ENCODE peak calls at places on chromosomes 16 and 17, in four cellular contexts. C is IMR-90, D is upper lobe of left lung, L is heart left ventricle. O is an unnamed sample. For H3K4me1, the result is how much of the 10 kb centered on the place peaks cover.

GRCh38 chr16:87380875-87381274 is 2.7 kb downstream of the FBXO31 start:
- DNase-seq in C (peak), D (no peak), L (no peak), O (no peak)

GRCh38 chr16:17227278-17227677 is 243.5 kb downstream of the XYLT1 start:
- DNase-seq in C (no peak), D (no peak), L (no peak), O (no peak)

GRCh38 chr17:31495049-31495885 is 103.8 kb downstream of the RAB11FIP4 start:
- DNase-seq in C (no peak), D (peak), L (no peak), O (peak)

GRCh38 chr17:12128946-12129345 is 108.3 kb downstream of the MAP2K4 start:
- DNase-seq in C (no peak), D (no peak), L (no peak), O (no peak)

GRCh38 chr17:35746956-35747355 is 6.1 kb downstream of the GAS2L2 start:
- DNase-seq in C (no peak), D (no peak), L (no peak), O (no peak)

GRCh38 chr16:88197481-88198456 is 185.0 kb upstream of the ZNF469 start:
- DNase-seq in C (peak), D (no peak), L (no peak), O (no peak)

GRCh38 chr16:71648921-71649320 is 22.9 kb downstream of the MARVELD3 start:
- DNase-seq in C (no peak), D (no peak), L (no peak), O (no peak)

GRCh38 chr17:57071991-57072944 is 12.8 kb upstream of the AKAP1 start:
- DNase-seq in C (no peak), D (no peak), L (no peak), O (no peak)

GRCh38 chr16:19688396-19689024 is 29.5 kb downstream of the KNOP1 start:
- DNase-seq in C (no peak), D (no peak), L (no peak), O (no peak)

GRCh38 chr17:42194133-42194899 is at the start of gene GHDC:
- DNase-seq in C (peak), D (peak), L (peak), O (peak)

GRCh38 chr16:75532791-75533190 is 3.1 kb downstream of the CHST5 start:
- DNase-seq in C (no peak), D (no peak), L (no peak), O (no peak)

GRCh38 chr16:1978476-1979120 is 2.7 kb downstream of the NOXO1 start:
- DNase-seq in C (no peak), D (no peak), L (no peak), O (no peak)

GRCh38 chr17:59219992-59220327 is 351 bp upstream of the GDPD1 start:
- DNase-seq in C (no peak), D (no peak), L (no peak), O (no peak)

GRCh38 chr16:71338193-71338592 is 20.3 kb upstream of the CALB2 start:
- DNase-seq in C (no peak), D (no peak), L (no peak), O (no peak)

GRCh38 chr16:18582902-18583301 is 21.0 kb upstream of the NOMO2 start:
- DNase-seq in C (no peak), D (no peak), L (no peak), O (no peak)

GRCh38 chr17:17500999-17501605 is 4.9 kb upstream of the RASD1 start:
- DNase-seq in C (no peak), D (no peak), L (no peak), O (no peak)

GRCh38 chr16:81713796-81714195 is 65.3 kb upstream of the PLCG2 start:
- DNase-seq in C (no peak), D (no peak), L (no peak), O (no peak)

GRCh38 chr17:31424944-31425582 is 33.6 kb downstream of the RAB11FIP4 start:
- DNase-seq in C (peak), D (no peak), L (no peak), O (no peak)

GRCh38 chr17:36730095-36730808 is 128.9 kb downstream of the MRM1 start:
- DNase-seq in C (no peak), D (no peak), L (no peak), O (no peak)

GRCh38 chr17:35345926-35346771 is 27.3 kb downstream of the SLFN11 start:
- DNase-seq in C (peak), D (peak), L (peak), O (peak)

GRCh38 chr16:47162670-47163420 is 19.1 kb upstream of the NETO2 start:
- DNase-seq in C (peak), D (no peak), L (no peak), O (no peak)

GRCh38 chr17:19596869-19597268 is 51.7 kb upstream of the ALDH3A2 start:
- DNase-seq in C (no peak), D (no peak), L (no peak), O (no peak)

GRCh38 chr16:35574011-35574410 is 2114.6 kb downstream of the TP53TG3F start:
- DNase-seq in C (no peak), D (no peak), L (no peak), O (no peak)

GRCh38 chr17:81387235-81388060 is 7.8 kb upstream of the BAHCC1 start:
- DNase-seq in C (peak), D (no peak), L (peak), O (peak)
- H3K27ac ChIP-seq in C (peak), D (peak), L (peak), O (peak)

DNA sequence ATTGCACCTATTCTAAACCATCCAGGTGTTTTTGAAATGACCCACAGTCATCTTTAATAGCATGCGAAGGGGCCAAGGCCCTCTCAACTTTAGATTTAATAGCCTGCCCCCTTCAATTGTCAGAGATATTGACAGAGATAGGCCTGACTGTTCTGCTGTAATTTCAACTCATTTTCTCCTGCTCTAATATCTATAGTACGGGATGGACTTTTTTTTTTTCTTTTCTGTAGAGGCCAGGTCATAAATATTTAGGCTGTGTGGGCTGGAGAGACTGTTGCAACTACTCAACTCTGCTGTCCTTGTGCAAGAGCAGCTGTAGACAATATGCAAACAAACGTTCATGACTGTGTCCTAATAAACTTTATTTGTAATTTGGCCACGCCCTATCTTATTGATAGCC is 24.7 kb upstream of the KRT20 start:
- DNase-seq in C (peak), D (no peak), L (no peak), O (no peak)
- H3K4me1 ChIP-seq in C (under half), D (under half), L (under half), O (under half)

GRCh38 chr17:8417806-8418205 is 17.9 kb upstream of the NDEL1 start:
- DNase-seq in C (no peak), D (peak), L (no peak), O (no peak)
- TF ChIP-seq POLR2A in C (no peak), D (no peak), L (no peak), O (no peak)

GRCh38 chr17:80036715-80037477 is 454 bp downstream of the CCDC40 start:
- DNase-seq in C (no peak), D (no peak), L (no peak), O (peak)

GRCh38 chr17:80035687-80035936 is at the start of gene TBC1D16:
- DNase-seq in C (no peak), D (no peak), L (no peak), O (no peak)

GRCh38 chr17:80034654-80034976 is 1.1 kb downstream of the TBC1D16 start:
- DNase-seq in C (no peak), D (no peak), L (no peak), O (no peak)

GRCh38 chr17:80034977-80035686 is 540 bp downstream of the TBC1D16 start:
- DNase-seq in C (peak), D (peak), L (peak), O (peak)

DNA sequence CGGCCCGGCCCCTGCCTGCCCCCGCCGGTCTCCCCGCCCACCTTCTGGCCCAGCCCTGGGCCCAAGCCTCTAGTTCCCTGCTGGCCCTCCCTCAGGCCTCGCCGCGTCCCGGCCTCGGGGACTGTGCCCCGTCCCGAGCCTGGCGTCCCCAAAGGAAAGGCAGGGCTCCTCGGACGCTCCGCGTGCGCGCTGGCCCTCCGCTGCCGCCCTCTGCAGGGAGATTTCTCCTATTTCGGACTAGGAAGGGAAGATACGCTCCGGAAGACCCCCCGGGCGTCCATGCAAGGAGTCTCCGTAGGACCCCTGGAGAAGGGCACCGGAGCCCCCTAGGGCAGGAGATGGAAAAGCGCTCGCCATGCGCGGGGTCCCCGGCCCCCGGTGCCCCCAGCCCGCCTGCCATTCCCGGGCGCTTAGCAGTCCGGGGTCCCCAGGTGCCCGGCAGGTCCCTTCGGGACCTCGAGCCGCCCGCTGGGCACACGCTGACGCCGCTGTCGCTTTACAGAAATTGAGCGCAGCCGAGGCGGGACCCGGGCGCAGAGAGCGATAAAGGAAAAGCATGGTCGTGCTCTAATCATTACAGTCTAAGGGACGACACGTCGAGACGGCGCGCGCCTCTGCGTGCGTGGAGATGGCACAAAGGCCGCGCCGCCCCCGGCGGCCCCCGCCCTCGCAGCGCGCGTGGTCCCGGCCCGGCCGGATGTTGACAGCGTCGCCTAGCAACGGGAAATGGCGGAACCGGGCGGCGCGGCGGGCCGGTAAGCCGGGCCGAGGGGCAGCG is at the start of gene CCDC40:
- DNase-seq in C (peak), D (peak), L (peak), O (peak)
- H3K27ac ChIP-seq in C (peak), D (peak), L (peak), O (peak)

DNA sequence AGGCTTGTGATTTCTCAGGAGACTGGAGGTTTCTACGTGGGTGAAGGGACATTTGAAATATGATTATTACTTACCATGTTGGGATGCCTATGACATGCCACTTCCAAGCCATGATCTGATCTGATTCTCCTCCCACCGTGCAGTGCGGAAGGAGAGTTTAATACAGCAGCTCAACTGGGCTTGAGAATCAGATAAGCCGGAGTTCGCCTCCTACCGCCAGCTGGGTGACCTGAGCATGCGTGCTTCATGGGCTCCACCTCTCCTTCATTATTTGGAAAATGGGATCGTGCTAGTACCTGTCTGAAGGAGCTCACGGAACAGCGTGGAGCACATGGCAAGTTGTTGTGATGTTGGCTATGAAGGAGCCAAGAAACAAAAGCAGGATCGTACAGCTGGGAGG is 12.4 kb upstream of the TIMP2 start:
- DNase-seq in C (no peak), D (no peak), L (no peak), O (no peak)
- H3K4me1 ChIP-seq in C (under half), D (under half), L (under half), O (under half)

O was measured in thyroid gland.